ENCODE peak calls at places on chromosome 4, in eight cellular contexts. One of them, this sample, is unnamed.

GRCh38 chr4:6538586-6538985 is 36.4 kb upstream of the MAN2B2 start:
- DNase-seq in activated CD4-positive, alpha-beta T cell treated with anti-CD3 and anti-CD28 coated beads, Interleukin-2, amount 50 U/mL, for 1 hour: no peak
- DNase-seq in MV-4-11: no peak
- DNase-seq in CD4-positive, alpha-beta memory T cell: no peak
- DNase-seq in GM04503: no peak
- DNase-seq in NCI-H69: peak; percentile 63
- DNase-seq in fibroblast of lung: no peak
- DNase-seq in NCI-H1694 treated with DMSO at 0.1 percent for 48 hours: no peak
- DNase-seq in this sample: no peak

GRCh38 chr4:1604706-1605205 is 79.4 kb downstream of the FAM53A start:
- DNase-seq in activated CD4-positive, alpha-beta T cell treated with anti-CD3 and anti-CD28 coated beads, Interleukin-2, amount 50 U/mL, for 1 hour: peak; percentile 54
- DNase-seq in MV-4-11: no peak
- DNase-seq in CD4-positive, alpha-beta memory T cell: peak; percentile 74
- DNase-seq in GM04503: no peak
- DNase-seq in NCI-H69: peak; percentile 48
- DNase-seq in fibroblast of lung: no peak
- DNase-seq in NCI-H1694 treated with DMSO at 0.1 percent for 48 hours: peak; percentile 30
- DNase-seq in this sample: peak; percentile 86

GRCh38 chr4:31327031-31327430 is 606.9 kb downstream of the PCDH7 start:
- DNase-seq in activated CD4-positive, alpha-beta T cell treated with anti-CD3 and anti-CD28 coated beads, Interleukin-2, amount 50 U/mL, for 1 hour: no peak
- DNase-seq in MV-4-11: no peak
- DNase-seq in CD4-positive, alpha-beta memory T cell: no peak
- DNase-seq in GM04503: no peak
- DNase-seq in NCI-H69: no peak
- DNase-seq in fibroblast of lung: no peak
- DNase-seq in NCI-H1694 treated with DMSO at 0.1 percent for 48 hours: no peak
- DNase-seq in this sample: no peak

GRCh38 chr4:16969696-16970135 is 71.3 kb upstream of the LDB2 start:
- DNase-seq in activated CD4-positive, alpha-beta T cell treated with anti-CD3 and anti-CD28 coated beads, Interleukin-2, amount 50 U/mL, for 1 hour: no peak
- DNase-seq in MV-4-11: no peak
- DNase-seq in CD4-positive, alpha-beta memory T cell: no peak
- DNase-seq in GM04503: no peak
- DNase-seq in NCI-H69: no peak
- DNase-seq in fibroblast of lung: peak; percentile 64
- DNase-seq in NCI-H1694 treated with DMSO at 0.1 percent for 48 hours: no peak
- DNase-seq in this sample: no peak

GRCh38 chr4:150009533-150009932 is 68.7 kb upstream of the DCLK2 start:
- DNase-seq in activated CD4-positive, alpha-beta T cell treated with anti-CD3 and anti-CD28 coated beads, Interleukin-2, amount 50 U/mL, for 1 hour: no peak
- DNase-seq in MV-4-11: no peak
- DNase-seq in CD4-positive, alpha-beta memory T cell: no peak
- DNase-seq in GM04503: no peak
- DNase-seq in NCI-H69: no peak
- DNase-seq in fibroblast of lung: peak; percentile 60
- DNase-seq in NCI-H1694 treated with DMSO at 0.1 percent for 48 hours: no peak
- DNase-seq in this sample: no peak

GRCh38 chr4:106095408-106095807 is 200.1 kb downstream of the NPNT start:
- DNase-seq in activated CD4-positive, alpha-beta T cell treated with anti-CD3 and anti-CD28 coated beads, Interleukin-2, amount 50 U/mL, for 1 hour: no peak
- DNase-seq in MV-4-11: no peak
- DNase-seq in CD4-positive, alpha-beta memory T cell: no peak
- DNase-seq in GM04503: peak; percentile 25
- DNase-seq in NCI-H69: no peak
- DNase-seq in fibroblast of lung: peak; percentile 22
- DNase-seq in NCI-H1694 treated with DMSO at 0.1 percent for 48 hours: no peak
- DNase-seq in this sample: no peak

GRCh38 chr4:115515379-115516171 is 402.2 kb upstream of the NDST4 start:
- DNase-seq in activated CD4-positive, alpha-beta T cell treated with anti-CD3 and anti-CD28 coated beads, Interleukin-2, amount 50 U/mL, for 1 hour: no peak
- DNase-seq in MV-4-11: peak; percentile 59
- DNase-seq in CD4-positive, alpha-beta memory T cell: no peak
- DNase-seq in GM04503: no peak
- DNase-seq in NCI-H69: no peak
- DNase-seq in fibroblast of lung: no peak
- DNase-seq in NCI-H1694 treated with DMSO at 0.1 percent for 48 hours: no peak
- DNase-seq in this sample: no peak

GRCh38 chr4:921830-922331 is 10.2 kb downstream of the GAK start:
- DNase-seq in activated CD4-positive, alpha-beta T cell treated with anti-CD3 and anti-CD28 coated beads, Interleukin-2, amount 50 U/mL, for 1 hour: no peak
- DNase-seq in MV-4-11: no peak
- DNase-seq in CD4-positive, alpha-beta memory T cell: no peak
- DNase-seq in GM04503: no peak
- DNase-seq in NCI-H69: no peak
- DNase-seq in fibroblast of lung: peak; percentile 38
- DNase-seq in NCI-H1694 treated with DMSO at 0.1 percent for 48 hours: no peak
- DNase-seq in this sample: no peak

GRCh38 chr4:11050766-11051165 is 366.2 kb upstream of the CLNK start:
- DNase-seq in activated CD4-positive, alpha-beta T cell treated with anti-CD3 and anti-CD28 coated beads, Interleukin-2, amount 50 U/mL, for 1 hour: no peak
- DNase-seq in MV-4-11: no peak
- DNase-seq in CD4-positive, alpha-beta memory T cell: no peak
- DNase-seq in GM04503: no peak
- DNase-seq in NCI-H69: no peak
- DNase-seq in fibroblast of lung: no peak
- DNase-seq in NCI-H1694 treated with DMSO at 0.1 percent for 48 hours: no peak
- DNase-seq in this sample: no peak

GRCh38 chr4:99612281-99612680 is 37.7 kb downstream of the MTTP start:
- DNase-seq in activated CD4-positive, alpha-beta T cell treated with anti-CD3 and anti-CD28 coated beads, Interleukin-2, amount 50 U/mL, for 1 hour: no peak
- DNase-seq in MV-4-11: no peak
- DNase-seq in CD4-positive, alpha-beta memory T cell: no peak
- DNase-seq in GM04503: no peak
- DNase-seq in NCI-H69: no peak
- DNase-seq in fibroblast of lung: no peak
- DNase-seq in NCI-H1694 treated with DMSO at 0.1 percent for 48 hours: no peak
- DNase-seq in this sample: no peak

GRCh38 chr4:102575369-102576129 is 74.4 kb downstream of the NFKB1 start:
- DNase-seq in activated CD4-positive, alpha-beta T cell treated with anti-CD3 and anti-CD28 coated beads, Interleukin-2, amount 50 U/mL, for 1 hour: no peak
- DNase-seq in MV-4-11: no peak
- DNase-seq in CD4-positive, alpha-beta memory T cell: no peak
- DNase-seq in GM04503: no peak
- DNase-seq in NCI-H69: no peak
- DNase-seq in fibroblast of lung: peak; percentile 54
- DNase-seq in NCI-H1694 treated with DMSO at 0.1 percent for 48 hours: no peak
- DNase-seq in this sample: no peak

GRCh38 chr4:62324215-62324614 is 1124.1 kb downstream of the ADGRL3 start:
- DNase-seq in activated CD4-positive, alpha-beta T cell treated with anti-CD3 and anti-CD28 coated beads, Interleukin-2, amount 50 U/mL, for 1 hour: no peak
- DNase-seq in MV-4-11: no peak
- DNase-seq in CD4-positive, alpha-beta memory T cell: no peak
- DNase-seq in GM04503: no peak
- DNase-seq in NCI-H69: peak; percentile 8
- DNase-seq in fibroblast of lung: peak; percentile 4
- DNase-seq in NCI-H1694 treated with DMSO at 0.1 percent for 48 hours: no peak
- DNase-seq in this sample: no peak

GRCh38 chr4:137705171-137705783 is 173.0 kb upstream of the PCDH18 start:
- DNase-seq in activated CD4-positive, alpha-beta T cell treated with anti-CD3 and anti-CD28 coated beads, Interleukin-2, amount 50 U/mL, for 1 hour: no peak
- DNase-seq in MV-4-11: peak; percentile 95
- DNase-seq in CD4-positive, alpha-beta memory T cell: no peak
- DNase-seq in GM04503: peak; percentile 65
- DNase-seq in NCI-H69: no peak
- DNase-seq in fibroblast of lung: peak; percentile 84
- DNase-seq in NCI-H1694 treated with DMSO at 0.1 percent for 48 hours: no peak
- DNase-seq in this sample: no peak

GRCh38 chr4:159298502-159298901 is 195.6 kb downstream of the RAPGEF2 start:
- DNase-seq in activated CD4-positive, alpha-beta T cell treated with anti-CD3 and anti-CD28 coated beads, Interleukin-2, amount 50 U/mL, for 1 hour: no peak
- DNase-seq in MV-4-11: no peak
- DNase-seq in CD4-positive, alpha-beta memory T cell: no peak
- DNase-seq in GM04503: peak; percentile 57
- DNase-seq in NCI-H69: no peak
- DNase-seq in fibroblast of lung: peak; percentile 91
- DNase-seq in NCI-H1694 treated with DMSO at 0.1 percent for 48 hours: no peak
- DNase-seq in this sample: no peak

GRCh38 chr4:56321246-56321645 is 66.0 kb downstream of the AASDH start:
- DNase-seq in activated CD4-positive, alpha-beta T cell treated with anti-CD3 and anti-CD28 coated beads, Interleukin-2, amount 50 U/mL, for 1 hour: no peak
- DNase-seq in MV-4-11: no peak
- DNase-seq in CD4-positive, alpha-beta memory T cell: no peak
- DNase-seq in GM04503: no peak
- DNase-seq in NCI-H69: no peak
- DNase-seq in fibroblast of lung: peak; percentile 44
- DNase-seq in NCI-H1694 treated with DMSO at 0.1 percent for 48 hours: no peak
- DNase-seq in this sample: no peak

GRCh38 chr4:6986781-6987565 is 56.2 kb upstream of the TADA2B start:
- DNase-seq in activated CD4-positive, alpha-beta T cell treated with anti-CD3 and anti-CD28 coated beads, Interleukin-2, amount 50 U/mL, for 1 hour: peak; percentile 92
- DNase-seq in MV-4-11: peak; percentile 80
- DNase-seq in CD4-positive, alpha-beta memory T cell: peak; percentile 91
- DNase-seq in GM04503: peak; percentile 44
- DNase-seq in NCI-H69: peak; percentile 94
- DNase-seq in fibroblast of lung: peak; percentile 90
- DNase-seq in NCI-H1694 treated with DMSO at 0.1 percent for 48 hours: peak; percentile 63
- DNase-seq in this sample: peak; percentile 89